ENCODE peak calls at places on chromosomes 6 and 20, in eight cellular contexts. C is HFF-Myc; J is CD8-positive, alpha-beta T cell; P is astrocyte of the spinal cord; U is cardiac fibroblast; H is IMR-90; Y is transverse colon; V is lower lobe of right lung. A is an unnamed sample.
A peak's percentile ranks its signal among the peaks of the same experiment; 100 is the strongest.

GRCh38 chr6:24985313-24985712 is 49.6 kb upstream of the RIPOR2 start:
- DNase-seq in J (no peak), C (no peak), Y (no peak), U (no peak), P (no peak), V (no peak), H (no peak), A (no peak)

GRCh38 chr20:61861054-61861841 is 204.4 kb downstream of the TAF4 start:
- DNase-seq in C (no peak), J (no peak), H (no peak), Y (no peak), P (no peak), V (no peak), U (no peak), A (peak; percentile 77)

GRCh38 chr20:36744764-36745191 is 1.1 kb downstream of the NDRG3 start:
- DNase-seq in H (peak; percentile 22), V (no peak), P (peak; percentile 22), U (peak; percentile 53), C (no peak), Y (no peak), J (no peak), A (no peak)

GRCh38 chr20:32336918-32337347 is 21.2 kb upstream of the ASXL1 start:
- DNase-seq in H (peak; percentile 54), P (peak; percentile 42), U (peak; percentile 67), Y (no peak), C (no peak), V (no peak), J (no peak), A (peak; percentile 77)

GRCh38 chr6:106025655-106026054 is 60.5 kb upstream of the PRDM1 start:
- DNase-seq in C (no peak), H (peak; percentile 89), U (peak; percentile 45), Y (no peak), P (peak; percentile 13), V (no peak), J (no peak), A (no peak)

GRCh38 chr6:31620586-31621319 is at the start of gene PRRC2A:
- DNase-seq in U (no peak), Y (peak; percentile 96), P (no peak), J (no peak), C (no peak), V (no peak), H (peak; percentile 59), A (peak; percentile 73)

GRCh38 chr6:139508023-139508422 is 133.6 kb upstream of the CITED2 start:
- DNase-seq in J (no peak), C (no peak), Y (no peak), P (no peak), H (peak; percentile 49), V (no peak), U (peak; percentile 48), A (no peak)

GRCh38 chr6:127342296-127342945 is 988 bp downstream of the ECHDC1 start:
- DNase-seq in V (no peak), U (peak; percentile 38), H (peak; percentile 54), Y (peak; percentile 38), P (peak; percentile 64), C (no peak), J (no peak), A (no peak)

GRCh38 chr6:108074359-108075144 is at the start of gene OSTM1:
- DNase-seq in U (peak; percentile 85), C (no peak), Y (peak; percentile 95), V (peak; percentile 94), P (peak; percentile 87), J (peak; percentile 97), H (peak; percentile 82), A (peak; percentile 65)

GRCh38 chr20:47358672-47359532 is 2.4 kb upstream of the ZMYND8 start:
- DNase-seq in C (no peak), U (peak; percentile 94), P (peak; percentile 93), Y (peak; percentile 88), V (peak; percentile 84), H (peak; percentile 90), J (no peak), A (no peak)

GRCh38 chr6:6749791-6750434 is 161.4 kb downstream of the LY86 start:
- DNase-seq in Y (peak; percentile 72), P (peak; percentile 75), V (peak; percentile 74), H (peak; percentile 97), J (no peak), C (peak; percentile 87), U (peak; percentile 77), A (no peak)

GRCh38 chr6:6752129-6752528 is 163.6 kb downstream of the LY86 start:
- DNase-seq in P (peak; percentile 20), V (no peak), H (peak; percentile 41), J (no peak), Y (peak; percentile 30), C (no peak), U (no peak), A (no peak)

GRCh38 chr6:6751615-6752014 is 163.1 kb downstream of the LY86 start:
- DNase-seq in P (no peak), J (no peak), H (no peak), C (no peak), Y (peak; percentile 84), U (no peak), V (peak; percentile 87), A (peak; percentile 38)

GRCh38 chr6:6753301-6753700 is 164.8 kb downstream of the LY86 start:
- DNase-seq in H (no peak), P (no peak), Y (peak; percentile 54), C (no peak), J (no peak), V (no peak), U (no peak), A (no peak)

GRCh38 chr6:6751197-6751596 is 162.7 kb downstream of the LY86 start:
- DNase-seq in V (no peak), H (no peak), Y (peak; percentile 44), C (no peak), J (no peak), U (no peak), P (no peak), A (no peak)
- H3K4me3 ChIP-seq in V (no peak overlapping the region), H (no peak overlapping the region), Y (no peak overlapping the region), C (no peak overlapping the region), J (no peak overlapping the region), U (no peak overlapping the region), P (no peak overlapping the region), A (no peak overlapping the region)

GRCh38 chr6:11467364-11467763 is 70.2 kb upstream of the TMEM170B start:
- DNase-seq in U (no peak), C (no peak), Y (no peak), P (no peak), H (no peak), J (no peak), V (no peak), A (no peak)

GRCh38 chr6:11471261-11471660 is 66.3 kb upstream of the TMEM170B start:
- DNase-seq in U (no peak), H (no peak), P (no peak), J (no peak), C (no peak), Y (no peak), V (no peak), A (no peak)

GRCh38 chr6:11469684-11470083 is 67.9 kb upstream of the TMEM170B start:
- DNase-seq in P (no peak), V (no peak), Y (no peak), C (no peak), H (no peak), U (no peak), J (no peak), A (no peak)

GRCh38 chr6:11475019-11475418 is 62.5 kb upstream of the TMEM170B start:
- DNase-seq in C (no peak), Y (no peak), H (no peak), U (no peak), J (no peak), V (no peak), P (no peak), A (no peak)

GRCh38 chr6:11473008-11473740 is 64.4 kb upstream of the TMEM170B start:
- DNase-seq in Y (no peak), P (no peak), U (no peak), J (no peak), V (no peak), C (no peak), H (no peak), A (no peak)
- H3K4me3 ChIP-seq in Y (no peak overlapping the region), P (no peak overlapping the region), U (no peak overlapping the region), J (no peak overlapping the region), V (peak overlapping the region; percentile 27), C (no peak overlapping the region), H (no peak overlapping the region), A (no peak overlapping the region)

GRCh38 chr6:28725274-28725809 is 198.4 kb downstream of the TRIM27 start:
- DNase-seq in H (no peak), C (no peak), U (no peak), P (no peak), V (no peak), Y (no peak), J (no peak), A (no peak)

GRCh38 chr6:28721372-28721771 is 195.7 kb downstream of the GPX5 start:
- DNase-seq in J (no peak), U (no peak), H (no peak), C (no peak), P (no peak), Y (no peak), V (no peak), A (no peak)

GRCh38 chr6:28726569-28727309 is 197.0 kb downstream of the TRIM27 start:
- DNase-seq in P (no peak), H (no peak), U (no peak), V (no peak), J (no peak), C (no peak), Y (no peak), A (no peak)

GRCh38 chr6:28725890-28726348 is 197.9 kb downstream of the TRIM27 start:
- DNase-seq in Y (no peak), P (no peak), J (no peak), H (peak; percentile 35), V (no peak), U (peak; percentile 75), C (peak; percentile 25), A (no peak)

DNA sequence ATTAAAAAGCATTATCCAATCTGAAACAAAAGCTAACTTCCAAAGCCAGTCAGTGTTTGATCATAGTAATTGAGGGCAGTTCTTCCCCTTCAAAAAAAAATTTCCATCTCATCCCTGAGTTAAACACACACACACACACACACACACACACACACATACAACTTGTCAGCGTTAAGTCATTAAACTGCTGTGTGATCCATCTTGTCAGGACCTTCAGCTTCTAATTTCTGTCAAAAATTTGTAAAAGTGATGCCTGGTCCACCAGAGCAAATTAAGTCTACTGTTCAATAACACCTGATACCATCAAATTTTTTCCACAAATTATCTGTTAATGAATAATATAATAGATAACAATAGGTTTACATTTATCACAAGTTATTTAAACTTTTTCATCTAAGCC is 198.7 kb downstream of the GPX5 start:
- DNase-seq in C (no peak), J (no peak), H (no peak), U (no peak), V (no peak), P (no peak), Y (no peak), A (no peak)
- H3K4me3 ChIP-seq in C (no peak overlapping the region), J (no peak overlapping the region), H (no peak overlapping the region), U (no peak overlapping the region), V (no peak overlapping the region), P (no peak overlapping the region), Y (no peak overlapping the region), A (no peak overlapping the region)

DNA sequence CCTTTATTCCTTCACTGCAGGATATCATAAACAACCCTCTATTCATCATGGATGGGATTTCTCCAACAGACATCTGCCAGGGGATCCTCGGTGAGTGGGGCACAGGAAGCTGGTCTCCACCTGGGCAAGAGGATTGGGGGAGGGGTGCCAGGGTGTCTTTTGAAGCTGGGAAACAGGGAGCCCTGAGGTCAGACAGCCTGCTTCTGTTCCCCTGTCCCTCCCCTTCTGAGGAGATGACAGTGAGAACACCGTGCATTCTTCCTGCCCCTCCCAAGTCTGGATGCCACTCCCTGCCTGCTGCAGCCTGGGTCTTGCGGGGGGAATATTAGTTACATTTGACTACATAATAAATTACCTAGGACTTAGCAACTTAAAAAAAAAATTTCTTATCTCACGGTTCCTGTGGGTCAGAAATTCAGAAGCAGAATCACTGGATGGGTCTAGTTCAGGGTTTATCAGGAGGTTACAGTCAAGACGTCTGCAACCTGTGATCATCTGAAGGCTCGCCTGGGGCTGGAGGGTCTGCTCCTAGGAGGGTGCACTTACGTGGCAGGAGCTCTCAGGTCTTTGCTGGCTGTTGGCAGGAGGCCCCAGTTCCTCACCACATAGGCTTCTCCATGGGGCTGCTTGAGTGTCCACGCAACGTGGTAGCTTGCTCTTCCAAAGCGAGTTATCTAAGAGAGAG is 11.4 kb downstream of the CAPN11 start:
- DNase-seq in P (no peak), Y (peak; percentile 34), H (no peak), C (no peak), U (no peak), J (no peak), V (no peak), A (no peak)
- H3K4me3 ChIP-seq in P (no peak overlapping the region), Y (no peak overlapping the region), H (no peak overlapping the region), C (no peak overlapping the region), U (no peak overlapping the region), J (no peak overlapping the region), V (no peak overlapping the region), A (no peak overlapping the region)